ENCODE peak calls at places on chromosomes 13 and 19, in six cellular contexts. J is AG04449; R is IMR-90; Q is activated CD8-positive, alpha-beta T cell treated with anti-CD3 and anti-CD28 coated beads for 36 hours; A is omental fat pad; H is fibroblast of pulmonary artery. Z is an unnamed sample.

GRCh38 chr19:13934785-13935109 is 3.5 kb downstream of the PODNL1 start:
- DNase-seq in J (no peak), R (no peak), Q (no peak), A (no peak), H (no peak), Z (no peak)

GRCh38 chr19:57656346-57656745 is 12.4 kb upstream of the ZSCAN4 start:
- DNase-seq in J (no peak), R (no peak), Q (no peak), A (no peak), H (no peak), Z (no peak)

GRCh38 chr19:3593156-3593555 is 7.9 kb downstream of the GIPC3 start:
- DNase-seq in J (no peak), R (no peak), Q (peak), A (no peak), H (no peak), Z (no peak)

GRCh38 chr13:113364371-113364932 is 522 bp upstream of the GRTP1 start:
- DNase-seq in J (no peak), R (no peak), Q (no peak), A (no peak), H (no peak), Z (peak)

GRCh38 chr13:67048084-67048792 is 181.9 kb downstream of the PCDH9 start:
- DNase-seq in J (peak), R (peak), Q (peak), A (no peak), H (peak), Z (no peak)

GRCh38 chr13:40536443-40537113 is 129.9 kb downstream of the FOXO1 start:
- DNase-seq in J (no peak), R (no peak), Q (no peak), A (no peak), H (no peak), Z (no peak)

GRCh38 chr19:1259206-1259872 is 9.8 kb upstream of the CIRBP start:
- DNase-seq in J (no peak), R (peak), Q (peak), A (no peak), H (peak), Z (no peak)

GRCh38 chr13:113413898-113414282 is 39.4 kb downstream of the ADPRHL1 start:
- DNase-seq in J (no peak), R (no peak), Q (no peak), A (no peak), H (no peak), Z (no peak)

GRCh38 chr19:3243851-3244700 is 19.6 kb downstream of the CELF5 start:
- DNase-seq in J (no peak), R (peak), Q (peak), A (no peak), H (peak), Z (peak)

GRCh38 chr19:47802521-47803043 is 1.8 kb downstream of the TPRX1 start:
- DNase-seq in J (no peak), R (no peak), Q (no peak), A (no peak), H (no peak), Z (no peak)

GRCh38 chr19:1401138-1401888 is at the start of gene GAMT:
- DNase-seq in J (no peak), R (no peak), Q (peak), A (no peak), H (peak), Z (no peak)

GRCh38 chr13:26771796-26772195 is 11.2 kb upstream of the GPR12 start:
- DNase-seq in J (no peak), R (no peak), Q (no peak), A (no peak), H (no peak), Z (no peak)

GRCh38 chr13:44759222-44759721 is 183.1 kb upstream of the TSC22D1 start:
- DNase-seq in J (no peak), R (no peak), Q (no peak), A (no peak), H (no peak), Z (no peak)

GRCh38 chr13:110116072-110116487 is 190.9 kb downstream of the COL4A1 start:
- DNase-seq in J (no peak), R (peak), Q (peak), A (no peak), H (peak), Z (peak)

GRCh38 chr19:3665681-3666544 is 34.4 kb downstream of the PIP5K1C start:
- DNase-seq in J (no peak), R (no peak), Q (peak), A (peak), H (no peak), Z (peak)

GRCh38 chr19:2289714-2290435 is 7.9 kb upstream of the PEAK3 start:
- DNase-seq in J (no peak), R (no peak), Q (peak), A (no peak), H (no peak), Z (no peak)

GRCh38 chr19:54248016-54248601 is 5.5 kb upstream of the LILRA6 start:
- DNase-seq in J (no peak), R (peak), Q (peak), A (no peak), H (peak), Z (no peak)

GRCh38 chr13:30924321-30924720 is 8.1 kb upstream of the TEX26 start:
- DNase-seq in J (no peak), R (no peak), Q (no peak), A (no peak), H (no peak), Z (no peak)

GRCh38 chr19:12789098-12789903 is 2.0 kb upstream of the JUNB start:
- DNase-seq in J (no peak), R (peak), Q (peak), A (no peak), H (peak), Z (no peak)
- TF ChIP-seq CTCF in J (no peak), R (no peak), Q (no peak), A (no peak), H (no peak), Z (no peak)

DNA sequence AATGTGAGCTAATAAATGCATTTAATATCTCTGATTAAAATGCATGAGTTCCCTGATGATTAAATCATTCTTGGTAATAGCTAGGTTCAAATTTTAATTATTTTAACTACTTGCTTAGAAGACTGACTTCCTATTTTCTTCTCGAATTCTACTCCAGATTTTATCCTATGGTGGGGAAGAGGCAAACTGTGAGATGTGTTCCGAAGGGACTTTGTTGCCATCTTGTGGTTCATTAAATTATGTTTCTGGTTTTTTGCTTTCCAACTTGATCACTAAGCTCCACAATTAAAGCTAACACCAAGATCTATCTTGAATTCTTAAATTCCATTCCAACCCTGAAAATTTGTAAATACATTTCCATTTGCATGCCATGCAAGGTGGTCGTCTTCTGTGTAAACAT is 538.4 kb upstream of the PCDH20 start:
- DNase-seq in J (no peak), R (peak), Q (no peak), A (no peak), H (peak), Z (no peak)
- TF ChIP-seq CTCF in J (no peak), R (no peak), Q (no peak), A (no peak), H (peak), Z (peak)

DNA sequence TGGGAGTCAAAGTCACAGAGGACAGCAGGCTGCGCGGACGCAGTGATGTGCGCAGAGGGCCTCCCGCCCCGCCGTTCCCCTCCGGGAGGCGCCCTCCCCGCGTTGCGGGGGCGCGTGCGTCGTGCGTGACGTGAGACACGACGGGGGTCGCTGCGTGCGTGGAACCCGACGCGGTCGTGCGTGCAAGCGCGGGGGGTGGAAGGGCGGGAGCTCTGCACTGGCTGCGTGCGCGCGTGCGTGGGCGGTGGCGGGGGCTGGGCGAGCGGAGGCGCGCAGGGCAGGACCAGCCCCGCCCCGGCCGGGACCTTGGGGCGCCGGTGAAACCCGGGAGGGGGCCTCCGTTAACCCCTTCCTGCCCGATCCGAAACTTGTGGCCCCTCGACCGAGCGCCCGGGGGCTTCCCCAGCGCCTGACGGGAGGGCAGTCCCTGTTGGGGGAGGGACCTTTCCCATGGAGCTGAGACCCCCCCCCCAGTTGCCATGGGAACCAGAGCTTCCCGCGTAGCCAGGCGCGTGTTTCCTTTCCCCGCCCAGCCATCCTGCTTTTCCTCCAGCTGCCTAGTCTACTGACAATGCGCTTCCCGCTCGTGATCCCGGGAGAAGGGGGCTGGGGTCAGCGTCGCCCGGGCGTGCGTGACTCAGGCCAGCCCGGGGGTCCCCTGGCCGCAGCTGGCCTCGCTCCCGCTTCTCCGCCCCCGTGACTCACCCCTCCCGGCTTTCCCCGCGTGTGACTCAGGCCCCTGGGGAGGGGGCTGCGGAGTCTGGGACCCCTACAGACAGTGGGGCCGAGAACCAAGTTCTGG is 7.3 kb upstream of the HOOK2 start:
- DNase-seq in J (no peak), R (peak), Q (peak), A (no peak), H (peak), Z (peak)
- TF ChIP-seq CTCF in J (peak), R (peak), Q (no peak), A (no peak), H (no peak), Z (no peak)

GRCh38 chr13:104577029-104577820 is 1511.0 kb upstream of the SLC10A2 start:
- DNase-seq in J (no peak), R (peak), Q (no peak), A (no peak), H (peak), Z (no peak)

GRCh38 chr13:104584481-104584880 is 1518.3 kb upstream of the SLC10A2 start:
- DNase-seq in J (no peak), R (peak), Q (no peak), A (no peak), H (peak), Z (no peak)

GRCh38 chr13:104586010-104586746 is 1520.0 kb upstream of the SLC10A2 start:
- DNase-seq in J (no peak), R (peak), Q (no peak), A (no peak), H (peak), Z (no peak)

GRCh38 chr13:104580931-104581330 is 1514.7 kb upstream of the SLC10A2 start:
- DNase-seq in J (no peak), R (no peak), Q (no peak), A (no peak), H (no peak), Z (no peak)
- TF ChIP-seq CTCF in J (no peak), R (no peak), Q (no peak), A (no peak), H (no peak), Z (no peak)

DNA sequence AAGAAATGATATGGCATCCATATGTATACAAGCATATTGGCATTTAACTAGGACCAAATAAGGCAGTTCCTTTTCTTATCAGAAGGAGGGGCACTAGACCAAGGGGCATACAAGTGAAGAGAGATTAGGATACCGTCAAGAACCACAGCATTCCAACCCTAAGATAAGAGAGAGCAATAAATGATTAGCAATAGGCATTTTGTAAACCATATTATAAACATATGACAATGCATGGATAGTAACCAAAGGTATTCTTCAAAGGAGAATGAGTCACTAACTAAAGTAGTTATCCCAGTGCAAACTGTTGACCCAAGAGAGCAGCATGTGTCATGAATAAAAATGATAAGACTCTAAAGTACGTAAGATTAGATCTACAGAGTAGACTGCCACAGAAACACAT is 500.9 kb upstream of the HTR2A start:
- DNase-seq in J (no peak), R (peak), Q (no peak), A (no peak), H (no peak), Z (no peak)
- TF ChIP-seq CTCF in J (no peak), R (peak), Q (no peak), A (no peak), H (no peak), Z (no peak)

DNA sequence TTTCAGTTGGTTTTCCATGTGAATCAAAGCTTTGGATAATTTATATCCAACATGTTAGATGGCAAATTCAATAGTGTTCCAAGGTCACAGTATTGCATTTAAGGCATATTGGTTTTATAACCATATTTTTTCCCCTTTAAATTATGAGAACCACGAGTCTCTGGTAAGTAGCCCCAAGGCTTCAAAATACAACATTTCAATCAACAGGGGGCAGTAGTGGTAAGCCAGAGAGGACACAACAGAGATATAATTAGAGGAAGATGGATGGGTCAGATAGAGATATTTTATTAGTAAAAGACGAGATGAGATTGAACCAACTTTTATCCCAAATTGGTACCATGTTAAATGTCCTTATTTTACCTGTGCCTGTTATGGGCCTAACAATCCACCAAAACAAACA is 53.1 kb downstream of the KL start:
- DNase-seq in J (no peak), R (no peak), Q (no peak), A (no peak), H (no peak), Z (no peak)
- TF ChIP-seq CTCF in J (no peak), R (peak), Q (peak), A (no peak), H (peak), Z (no peak)

DNA sequence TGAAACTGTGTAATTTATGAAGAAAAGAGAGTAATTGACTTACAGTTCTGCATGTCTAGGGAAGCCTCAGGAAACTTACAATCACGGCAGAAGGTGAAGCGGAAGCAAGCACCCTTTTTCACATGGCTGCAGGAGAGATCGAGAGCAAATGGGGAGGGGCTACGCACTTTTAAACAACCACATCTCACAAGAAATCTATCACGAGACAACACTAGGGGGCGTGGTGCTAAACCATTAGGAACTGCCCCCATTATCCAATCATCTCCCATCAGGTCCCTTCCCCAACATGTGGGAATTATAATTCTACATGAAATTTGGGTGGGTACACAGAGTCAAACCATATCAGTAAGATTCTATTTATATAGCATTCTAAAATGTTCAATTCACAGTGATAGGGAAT is 114.8 kb upstream of the TRPC4 start:
- DNase-seq in J (no peak), R (no peak), Q (no peak), A (no peak), H (no peak), Z (no peak)
- TF ChIP-seq CTCF in J (no peak), R (no peak), Q (no peak), A (no peak), H (no peak), Z (no peak)

GRCh38 chr19:18322318-18322758 is 538 bp downstream of the LSM4 start:
- DNase-seq in J (no peak), R (peak), Q (peak), A (no peak), H (peak), Z (no peak)
- TF ChIP-seq CTCF in J (peak), R (peak), Q (no peak), A (no peak), H (peak), Z (no peak)

GRCh38 chr13:81957121-81957520 is 1616.2 kb upstream of the SPRY2 start:
- DNase-seq in J (no peak), R (no peak), Q (no peak), A (no peak), H (no peak), Z (no peak)
- TF ChIP-seq CTCF in J (no peak), R (no peak), Q (no peak), A (no peak), H (no peak), Z (no peak)

GRCh38 chr13:27976362-27977177 is 7.5 kb upstream of the CDX2 start:
- DNase-seq in J (no peak), R (no peak), Q (no peak), A (no peak), H (no peak), Z (no peak)

GRCh38 chr13:27975579-27976361 is 6.7 kb upstream of the CDX2 start:
- DNase-seq in J (no peak), R (no peak), Q (no peak), A (no peak), H (no peak), Z (no peak)

GRCh38 chr13:27979001-27979643 is 9.4 kb downstream of the URAD start:
- DNase-seq in J (no peak), R (no peak), Q (no peak), A (no peak), H (no peak), Z (no peak)

GRCh38 chr13:27978301-27978968 is 9.3 kb upstream of the CDX2 start:
- DNase-seq in J (no peak), R (no peak), Q (no peak), A (no peak), H (no peak), Z (no peak)

DNA sequence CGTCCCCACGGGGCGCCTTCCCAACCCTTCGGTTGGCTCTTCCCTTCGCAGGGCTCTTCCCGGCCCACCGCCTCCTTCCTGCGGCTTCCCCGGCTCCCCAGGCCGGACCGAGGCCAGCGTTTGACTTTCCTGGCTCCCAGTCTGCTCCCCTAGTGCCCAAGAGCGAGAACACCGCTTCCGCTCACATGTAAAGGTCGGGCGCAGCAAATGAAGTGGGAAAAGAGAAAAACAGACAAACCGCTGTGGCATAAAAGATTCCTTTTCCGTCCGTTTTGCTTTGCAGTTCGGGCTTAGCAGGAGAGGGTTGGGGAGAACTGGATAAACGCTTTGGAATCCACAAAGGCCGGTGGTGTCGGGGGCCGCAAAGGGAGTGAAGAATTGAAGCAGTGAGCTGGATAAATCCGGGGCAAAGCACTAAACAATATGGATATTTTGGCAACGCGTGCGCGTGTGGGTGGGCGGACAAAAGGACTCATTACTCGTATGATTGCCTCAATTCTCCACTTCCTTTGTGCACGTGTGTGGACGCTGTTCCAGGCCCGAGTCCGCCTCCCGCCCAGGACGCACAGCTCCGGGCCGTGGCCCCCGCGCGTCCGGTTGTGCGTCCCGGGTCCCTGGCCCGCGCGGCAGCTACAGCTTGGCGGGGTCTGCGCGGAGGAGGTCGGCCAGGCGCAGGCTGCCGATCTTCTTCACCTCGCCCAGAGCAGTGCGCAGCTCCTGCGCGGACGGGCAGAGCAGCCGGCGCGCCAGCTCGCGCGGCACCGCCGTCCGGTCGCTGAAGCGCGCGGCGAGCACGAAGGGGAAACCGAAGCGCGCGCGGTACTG is 8.6 kb upstream of the CDX2 start:
- DNase-seq in J (no peak), R (no peak), Q (no peak), A (no peak), H (peak), Z (no peak)
- TF ChIP-seq CTCF in J (no peak), R (no peak), Q (no peak), A (no peak), H (no peak), Z (no peak)